ENCODE peak calls at places on chromosomes 16 and 17, in nine cellular contexts. E is MM.1S; G is heart right ventricle; O is GM23248; J is breast epithelium; P is cardiac muscle cell; T is CD4-positive, CD25-positive, alpha-beta regulatory T cell; M is adipocyte; Y is colonic mucosa. V is an unnamed sample. For H3K9me3 and H3K36me3, the result is how much of the 10 kb centered on the place peaks cover.

GRCh38 chr17:42233994-42234393 is 39.7 kb upstream of the GHDC start:
- DNase-seq in E (no peak), G (no peak), O (no peak), J (no peak), P (no peak), T (no peak), M (no peak), Y (no peak), V (no peak)

GRCh38 chr16:84041881-84042280 is 714 bp downstream of the SLC38A8 start:
- DNase-seq in E (no peak), G (no peak), O (no peak), J (no peak), P (no peak), T (no peak), M (no peak), Y (no peak), V (no peak)

GRCh38 chr17:27290916-27291598 is 2.9 kb upstream of the WSB1 start:
- DNase-seq in E (no peak), G (no peak), O (no peak), J (no peak), P (no peak), T (no peak), M (no peak), Y (no peak), V (no peak)

GRCh38 chr17:18904482-18904881 is 46.6 kb downstream of the PRPSAP2 start:
- DNase-seq in E (no peak), G (no peak), O (no peak), J (no peak), P (no peak), T (no peak), M (no peak), Y (no peak), V (no peak)

GRCh38 chr17:18229771-18230170 is 4.3 kb downstream of the LLGL1 start:
- DNase-seq in E (no peak), G (no peak), O (no peak), J (no peak), P (no peak), T (no peak), M (no peak), Y (no peak), V (no peak)

GRCh38 chr16:1159325-1159972 is 6.5 kb downstream of the CACNA1H start:
- DNase-seq in E (no peak), G (no peak), O (no peak), J (no peak), P (no peak), T (no peak), M (no peak), Y (no peak), V (no peak)

GRCh38 chr17:16932156-16932555 is 39.8 kb downstream of the TNFRSF13B start:
- DNase-seq in E (no peak), G (no peak), O (no peak), J (no peak), P (no peak), T (no peak), M (no peak), Y (no peak), V (no peak)

GRCh38 chr16:85286066-85286712 is 173.9 kb upstream of the CIBAR2 start:
- DNase-seq in E (no peak), G (peak), O (peak), J (peak), P (peak), T (no peak), M (peak), Y (peak), V (no peak)

GRCh38 chr16:30698139-30698815 is 694 bp upstream of the SRCAP start:
- DNase-seq in E (peak), G (peak), O (peak), J (peak), P (peak), T (peak), M (peak), Y (peak), V (peak)

GRCh38 chr17:80986816-80987480 is 4.7 kb upstream of the CHMP6 start:
- DNase-seq in E (no peak), G (peak), O (no peak), J (no peak), P (no peak), T (no peak), M (no peak), Y (no peak), V (no peak)

DNA sequence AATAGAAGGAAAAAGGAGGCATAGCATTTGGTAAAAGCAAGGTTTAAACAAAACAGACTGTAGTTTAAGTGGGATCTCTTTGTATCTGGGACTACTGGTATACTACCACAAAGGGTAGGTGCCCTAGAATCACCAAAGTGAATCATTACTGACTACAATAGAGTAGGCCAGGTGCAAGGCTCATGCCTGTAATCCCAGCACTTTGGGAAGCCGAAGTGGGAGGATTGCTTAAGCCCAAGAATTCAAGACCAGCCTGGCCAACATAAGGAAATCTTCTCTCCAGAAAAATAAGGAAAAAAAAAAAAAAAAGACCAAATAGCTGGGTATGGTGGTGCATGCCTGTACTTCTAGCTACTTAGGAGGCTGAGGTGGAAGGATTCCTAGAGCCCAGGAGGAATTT is 60.8 kb upstream of the CORO6 start:
- DNase-seq in E (no peak), G (no peak), O (no peak), J (no peak), P (no peak), T (no peak), M (no peak), Y (no peak), V (no peak)
- H3K9me3 ChIP-seq in E (under half), G (under half), O (under half), J (under half), P (under half), T (under half), M (under half), Y (under half), V (under half)

GRCh38 chr16:4648917-4649316 is 24.3 kb downstream of the MGRN1 start:
- DNase-seq in E (no peak), G (no peak), O (no peak), J (no peak), P (no peak), T (no peak), M (no peak), Y (no peak), V (no peak)
- H3K36me3 ChIP-seq in E (under half), G (under half), O (under half), J (under half), P (under half), T (under half), M (under half), Y (under half), V (under half)

DNA sequence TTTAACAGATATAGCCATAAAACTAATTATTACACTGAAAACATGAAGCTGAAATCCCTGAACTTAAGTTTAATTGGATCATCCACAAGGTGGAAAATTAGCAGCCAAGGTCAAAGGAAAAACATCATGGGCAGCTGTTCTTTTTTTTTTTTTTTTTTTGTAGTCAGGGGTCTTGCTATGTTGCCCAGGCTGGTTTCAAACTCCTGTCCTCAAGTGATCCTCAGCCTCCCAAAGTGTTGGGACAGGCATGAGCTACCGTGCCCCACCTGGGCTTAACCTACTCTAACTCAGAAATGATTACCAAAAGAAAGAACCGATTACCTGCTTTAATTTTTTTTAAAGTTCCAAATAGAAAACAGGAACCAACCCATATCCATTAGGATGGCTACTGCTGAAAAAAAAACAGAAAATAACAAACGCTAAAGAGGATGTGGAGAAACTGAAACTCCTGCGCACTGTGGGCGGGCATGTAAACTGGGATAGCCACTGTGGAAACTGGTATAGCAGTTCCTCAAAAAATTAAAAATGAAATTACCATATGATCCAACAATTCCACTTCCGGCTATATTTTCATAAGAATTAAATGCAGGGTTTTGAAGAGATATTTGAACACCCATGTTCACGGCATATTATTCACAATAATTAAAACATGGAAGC is 8.6 kb downstream of the CMC2 start:
- DNase-seq in E (no peak), G (no peak), O (no peak), J (no peak), P (no peak), T (no peak), M (no peak), Y (no peak), V (no peak)
- H3K9me3 ChIP-seq in E (under half), G (under half), O (under half), J (under half), P (under half), T (under half), M (under half), Y (under half), V (under half)

GRCh38 chr16:74492976-74493375 is 71.7 kb upstream of the CLEC18B start:
- DNase-seq in E (no peak), G (no peak), O (no peak), J (no peak), P (no peak), T (no peak), M (no peak), Y (no peak), V (no peak)

GRCh38 chr16:74485916-74486315 is 64.6 kb upstream of the CLEC18B start:
- DNase-seq in E (no peak), G (no peak), O (no peak), J (no peak), P (no peak), T (no peak), M (no peak), Y (no peak), V (no peak)

GRCh38 chr16:74487634-74488495 is 66.6 kb upstream of the CLEC18B start:
- DNase-seq in E (no peak), G (no peak), O (no peak), J (no peak), P (no peak), T (no peak), M (no peak), Y (no peak), V (no peak)
- H3K36me3 ChIP-seq in E (under half), G (under half), O (under half), J (under half), P (under half), T (half or more), M (under half), Y (under half), V (under half)

DNA sequence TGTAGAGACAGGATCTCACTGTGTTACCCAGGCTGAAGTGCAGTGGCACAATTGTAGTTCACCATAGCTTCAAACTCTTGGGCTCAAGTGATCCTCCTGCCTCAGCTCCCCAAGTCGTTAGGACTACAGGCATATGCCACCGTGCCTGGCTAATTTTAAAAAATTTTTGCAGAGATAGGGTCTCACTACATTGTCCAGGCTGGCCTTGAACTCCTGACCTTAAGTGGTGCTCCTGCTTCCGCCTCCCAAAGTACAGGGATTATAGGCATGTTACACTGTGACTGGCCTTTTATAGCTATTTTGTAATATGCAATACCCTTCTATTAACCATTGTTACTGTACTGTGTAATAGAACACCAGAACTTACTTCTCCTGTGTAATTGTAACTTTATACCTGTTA is 139.3 kb upstream of the ZNF267 start:
- DNase-seq in E (no peak), G (no peak), O (no peak), J (no peak), P (no peak), T (no peak), M (no peak), Y (no peak), V (no peak)
- H3K9me3 ChIP-seq in E (under half), G (half or more), O (under half), J (half or more), P (under half), T (half or more), M (half or more), Y (under half), V (under half)

GRCh38 chr16:56366945-56367344 is 58.4 kb downstream of the AMFR start:
- DNase-seq in E (no peak), G (no peak), O (no peak), J (no peak), P (no peak), T (no peak), M (no peak), Y (no peak), V (no peak)
- H3K36me3 ChIP-seq in E (under half), G (under half), O (under half), J (under half), P (under half), T (half or more), M (half or more), Y (under half), V (under half)